ENCODE peak calls at places on chromosomes 2 and 18, in six cellular contexts. One of them, this sample, is unnamed.

GRCh38 chr2:146370821-146371220 is 1474.0 kb upstream of the ACVR2A start:
- DNase-seq in A549: peak; percentile 1
- DNase-seq in tibial nerve: no peak
- DNase-seq in IMR-90: peak; percentile 41
- DNase-seq in esophagus squamous epithelium: no peak
- DNase-seq in lower leg skin: no peak
- DNase-seq in this sample: no peak

GRCh38 chr18:64017870-64018269 is 48.0 kb downstream of the SERPINB8 start:
- DNase-seq in esophagus squamous epithelium: no peak
- DNase-seq in A549: peak; percentile 20
- DNase-seq in IMR-90: peak; percentile 13
- DNase-seq in tibial nerve: no peak
- DNase-seq in lower leg skin: no peak
- DNase-seq in this sample: no peak

GRCh38 chr2:241064802-241065354 is 37.2 kb downstream of the MTERF4 start:
- DNase-seq in lower leg skin: no peak
- DNase-seq in tibial nerve: peak; percentile 9
- DNase-seq in A549: no peak
- DNase-seq in IMR-90: no peak
- DNase-seq in esophagus squamous epithelium: no peak
- DNase-seq in this sample: no peak

GRCh38 chr2:165743442-165743841 is 50.6 kb downstream of the GALNT3 start:
- DNase-seq in tibial nerve: no peak
- DNase-seq in A549: no peak
- DNase-seq in IMR-90: no peak
- DNase-seq in esophagus squamous epithelium: no peak
- DNase-seq in lower leg skin: no peak
- DNase-seq in this sample: no peak

GRCh38 chr2:234451852-234452625 is 44.8 kb downstream of the ARL4C start:
- DNase-seq in tibial nerve: no peak
- DNase-seq in A549: peak; percentile 63
- DNase-seq in IMR-90: peak; percentile 98
- DNase-seq in esophagus squamous epithelium: no peak
- DNase-seq in lower leg skin: no peak
- DNase-seq in this sample: no peak

GRCh38 chr2:220504890-220505564 is 877.6 kb downstream of the SLC4A3 start:
- DNase-seq in A549: peak; percentile 39
- DNase-seq in IMR-90: peak; percentile 86
- DNase-seq in esophagus squamous epithelium: no peak
- DNase-seq in tibial nerve: no peak
- DNase-seq in lower leg skin: no peak
- DNase-seq in this sample: no peak

GRCh38 chr2:49403722-49404507 is 249.6 kb upstream of the FSHR start:
- DNase-seq in A549: no peak
- DNase-seq in IMR-90: no peak
- DNase-seq in esophagus squamous epithelium: no peak
- DNase-seq in tibial nerve: no peak
- DNase-seq in lower leg skin: no peak
- DNase-seq in this sample: no peak

GRCh38 chr2:148455791-148456190 is 188.8 kb upstream of the EPC2 start:
- DNase-seq in A549: no peak
- DNase-seq in tibial nerve: no peak
- DNase-seq in IMR-90: peak; percentile 4
- DNase-seq in esophagus squamous epithelium: no peak
- DNase-seq in lower leg skin: no peak
- DNase-seq in this sample: no peak

GRCh38 chr18:23067236-23067635 is 68.0 kb upstream of the CABLES1 start:
- DNase-seq in IMR-90: peak; percentile 7
- DNase-seq in lower leg skin: no peak
- DNase-seq in tibial nerve: no peak
- DNase-seq in A549: peak; percentile 44
- DNase-seq in esophagus squamous epithelium: no peak
- DNase-seq in this sample: no peak

DNA sequence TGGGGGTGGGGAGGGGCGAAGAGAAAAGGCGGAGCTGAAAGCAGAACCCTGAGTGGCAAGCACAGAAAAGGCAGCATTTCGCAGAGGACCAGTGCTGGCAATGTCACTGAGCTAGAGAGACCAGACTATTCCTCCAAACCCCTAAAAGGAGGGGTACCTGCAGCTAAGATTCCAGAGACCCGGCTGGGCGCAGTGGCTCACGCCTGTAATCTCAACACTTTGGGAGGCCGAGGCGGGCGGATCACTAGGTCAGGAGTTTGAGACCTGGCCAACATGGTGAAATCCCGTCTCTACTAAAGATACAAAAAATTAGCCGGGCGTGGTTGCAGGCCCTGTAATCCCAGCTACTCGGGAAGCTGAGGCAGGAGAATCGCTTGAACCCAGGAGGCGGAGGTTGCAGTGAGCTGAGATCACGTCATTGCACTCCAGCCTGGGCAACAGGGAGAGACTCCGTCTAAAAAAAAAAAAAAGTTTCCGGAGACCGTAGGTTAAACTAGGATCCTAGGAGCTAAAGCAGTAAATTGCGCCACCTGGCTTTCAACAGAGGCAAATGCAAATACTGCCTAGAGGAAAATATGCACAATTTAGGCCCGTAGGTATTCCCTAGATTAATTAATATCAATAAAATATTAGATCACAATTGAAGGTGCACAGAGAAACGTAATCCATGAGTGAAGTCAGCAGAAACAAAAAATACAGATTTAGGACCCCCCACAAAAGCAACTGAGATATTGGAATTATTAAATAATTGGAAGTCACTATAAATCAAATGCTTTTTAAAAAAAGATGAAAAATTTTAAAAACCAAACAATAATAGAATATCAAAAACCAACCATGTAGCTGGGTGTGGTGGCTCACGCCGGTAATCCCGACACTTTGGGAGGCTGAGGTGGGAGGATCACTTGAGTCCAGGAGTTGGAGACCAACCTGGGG is 4.9 kb downstream of the UCN start:
- DNase-seq in esophagus squamous epithelium: no peak
- DNase-seq in IMR-90: peak; percentile 72
- DNase-seq in tibial nerve: no peak
- DNase-seq in A549: peak; percentile 80
- DNase-seq in lower leg skin: no peak
- DNase-seq in this sample: no peak
- H3K4me3 ChIP-seq in esophagus squamous epithelium: peak overlapping the region; percentile 36
- H3K4me3 ChIP-seq in IMR-90: no peak overlapping the region
- H3K4me3 ChIP-seq in tibial nerve: peak overlapping the region; percentile 17
- H3K4me3 ChIP-seq in A549: peak overlapping the region; percentile 37
- H3K4me3 ChIP-seq in lower leg skin: no peak overlapping the region
- H3K4me3 ChIP-seq in this sample: peak overlapping the region; percentile 44

GRCh38 chr2:144941743-144942488 is 422.0 kb upstream of the ZEB2 start:
- DNase-seq in tibial nerve: no peak
- DNase-seq in lower leg skin: no peak
- DNase-seq in esophagus squamous epithelium: no peak
- DNase-seq in IMR-90: no peak
- DNase-seq in A549: peak; percentile 17
- DNase-seq in this sample: no peak

GRCh38 chr2:144942516-144943256 is 422.8 kb upstream of the ZEB2 start:
- DNase-seq in esophagus squamous epithelium: no peak
- DNase-seq in tibial nerve: no peak
- DNase-seq in lower leg skin: no peak
- DNase-seq in IMR-90: peak; percentile 81
- DNase-seq in A549: peak; percentile 92
- DNase-seq in this sample: no peak

GRCh38 chr2:144943293-144943941 is 423.5 kb upstream of the ZEB2 start:
- DNase-seq in IMR-90: no peak
- DNase-seq in esophagus squamous epithelium: no peak
- DNase-seq in tibial nerve: no peak
- DNase-seq in A549: peak; percentile 76
- DNase-seq in lower leg skin: no peak
- DNase-seq in this sample: no peak

GRCh38 chr2:144944506-144945230 is 424.7 kb upstream of the ZEB2 start:
- DNase-seq in A549: no peak
- DNase-seq in esophagus squamous epithelium: no peak
- DNase-seq in lower leg skin: no peak
- DNase-seq in tibial nerve: no peak
- DNase-seq in IMR-90: peak; percentile 56
- DNase-seq in this sample: no peak

DNA sequence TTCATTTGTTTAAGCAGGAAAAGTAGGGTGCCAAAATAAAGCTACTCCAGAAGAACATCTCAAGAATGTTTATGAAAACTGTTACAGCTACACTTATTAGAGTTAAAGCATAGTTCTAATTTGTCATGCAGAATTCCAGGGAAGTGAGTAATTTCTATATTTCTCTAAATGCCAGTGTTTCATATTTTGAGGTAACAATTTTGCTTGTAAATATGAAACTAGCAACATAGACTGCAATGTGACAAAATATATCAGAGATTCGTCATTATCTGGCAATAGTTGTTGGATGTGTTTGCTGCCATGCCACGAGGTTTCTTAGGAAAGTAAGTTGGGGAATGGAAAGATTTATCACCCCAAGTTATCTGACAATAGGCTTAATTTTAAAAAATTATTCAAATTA is 424.1 kb upstream of the ZEB2 start:
- DNase-seq in tibial nerve: no peak
- DNase-seq in IMR-90: peak; percentile 49
- DNase-seq in lower leg skin: no peak
- DNase-seq in A549: peak; percentile 41
- DNase-seq in esophagus squamous epithelium: no peak
- DNase-seq in this sample: no peak
- TF ChIP-seq POLR2A in tibial nerve: no peak
- TF ChIP-seq POLR2A in IMR-90: no peak
- TF ChIP-seq POLR2A in lower leg skin: no peak
- TF ChIP-seq POLR2A in A549: no peak
- TF ChIP-seq POLR2A in esophagus squamous epithelium: no peak
- TF ChIP-seq POLR2A in this sample: no peak

GRCh38 chr2:42286268-42286946 is 74.6 kb downstream of the COX7A2L start:
- DNase-seq in esophagus squamous epithelium: no peak
- DNase-seq in IMR-90: peak; percentile 62
- DNase-seq in lower leg skin: no peak
- DNase-seq in tibial nerve: no peak
- DNase-seq in A549: no peak
- DNase-seq in this sample: no peak
- H3K4me3 ChIP-seq in esophagus squamous epithelium: no peak overlapping the region
- H3K4me3 ChIP-seq in IMR-90: no peak overlapping the region
- H3K4me3 ChIP-seq in lower leg skin: no peak overlapping the region
- H3K4me3 ChIP-seq in tibial nerve: no peak overlapping the region
- H3K4me3 ChIP-seq in A549: no peak overlapping the region
- H3K4me3 ChIP-seq in this sample: no peak overlapping the region

GRCh38 chr2:62238236-62238635 is 42.3 kb downstream of the B3GNT2 start:
- DNase-seq in esophagus squamous epithelium: no peak
- DNase-seq in tibial nerve: no peak
- DNase-seq in lower leg skin: no peak
- DNase-seq in A549: no peak
- DNase-seq in IMR-90: no peak
- DNase-seq in this sample: no peak
- TF ChIP-seq POLR2A in esophagus squamous epithelium: no peak
- TF ChIP-seq POLR2A in tibial nerve: no peak
- TF ChIP-seq POLR2A in lower leg skin: no peak
- TF ChIP-seq POLR2A in A549: no peak
- TF ChIP-seq POLR2A in IMR-90: no peak
- TF ChIP-seq POLR2A in this sample: no peak

This sample was measured in breast epithelium.